ENCODE peak calls at places on chromosomes 7 and 10, in five cellular contexts. One of them, this sample, is unnamed.

GRCh38 chr10:114199239-114199638 is 20.1 kb downstream of the TDRD1 start:
- DNase-seq in NCI-H1694: no peak
- DNase-seq in M059J: no peak
- DNase-seq in RWPE1: no peak
- DNase-seq in NCI-H446 treated with DMSO at 0.1 percent for 48 hours: no peak
- DNase-seq in this sample: no peak

GRCh38 chr7:157675427-157675930 is 338.7 kb downstream of the DNAJB6 start:
- DNase-seq in M059J: peak; percentile 7
- DNase-seq in NCI-H446 treated with DMSO at 0.1 percent for 48 hours: no peak
- DNase-seq in NCI-H1694: no peak
- DNase-seq in RWPE1: no peak
- DNase-seq in this sample: no peak

GRCh38 chr7:149723082-149723767 is 50.2 kb downstream of the ZNF467 start:
- DNase-seq in NCI-H446 treated with DMSO at 0.1 percent for 48 hours: no peak
- DNase-seq in M059J: no peak
- DNase-seq in RWPE1: no peak
- DNase-seq in NCI-H1694: no peak
- DNase-seq in this sample: no peak

GRCh38 chr10:36171546-36171945 is 529.5 kb upstream of the FZD8 start:
- DNase-seq in NCI-H446 treated with DMSO at 0.1 percent for 48 hours: no peak
- DNase-seq in NCI-H1694: no peak
- DNase-seq in RWPE1: no peak
- DNase-seq in M059J: no peak
- DNase-seq in this sample: no peak

GRCh38 chr10:127945335-127945734 is 38.4 kb downstream of the PTPRE start:
- DNase-seq in M059J: peak; percentile 98
- DNase-seq in RWPE1: peak; percentile 83
- DNase-seq in NCI-H446 treated with DMSO at 0.1 percent for 48 hours: no peak
- DNase-seq in NCI-H1694: no peak
- DNase-seq in this sample: no peak

GRCh38 chr10:65968437-65968836 is 957.4 kb upstream of the LRRTM3 start:
- DNase-seq in NCI-H1694: no peak
- DNase-seq in M059J: no peak
- DNase-seq in RWPE1: no peak
- DNase-seq in NCI-H446 treated with DMSO at 0.1 percent for 48 hours: no peak
- DNase-seq in this sample: no peak

GRCh38 chr7:27427416-27427815 is 184.8 kb downstream of the EVX1 start:
- DNase-seq in NCI-H1694: no peak
- DNase-seq in NCI-H446 treated with DMSO at 0.1 percent for 48 hours: no peak
- DNase-seq in RWPE1: no peak
- DNase-seq in M059J: no peak
- DNase-seq in this sample: no peak

GRCh38 chr10:84587789-84588188 is 259.4 kb downstream of the CCSER2 start:
- DNase-seq in RWPE1: no peak
- DNase-seq in NCI-H446 treated with DMSO at 0.1 percent for 48 hours: no peak
- DNase-seq in NCI-H1694: no peak
- DNase-seq in M059J: no peak
- DNase-seq in this sample: no peak

GRCh38 chr10:123270806-123271205 is 116.6 kb downstream of the BUB3 start:
- DNase-seq in M059J: no peak
- DNase-seq in RWPE1: no peak
- DNase-seq in NCI-H1694: no peak
- DNase-seq in NCI-H446 treated with DMSO at 0.1 percent for 48 hours: no peak
- DNase-seq in this sample: no peak

GRCh38 chr7:150988230-150989226 is 2.3 kb upstream of the NOS3 start:
- DNase-seq in NCI-H446 treated with DMSO at 0.1 percent for 48 hours: no peak
- DNase-seq in RWPE1: peak; percentile 37
- DNase-seq in M059J: no peak
- DNase-seq in NCI-H1694: peak; percentile 95
- DNase-seq in this sample: peak; percentile 43

GRCh38 chr10:108060246-108060645 is 895.7 kb upstream of the SORCS1 start:
- DNase-seq in RWPE1: peak; percentile 7
- DNase-seq in NCI-H1694: no peak
- DNase-seq in M059J: no peak
- DNase-seq in NCI-H446 treated with DMSO at 0.1 percent for 48 hours: no peak
- DNase-seq in this sample: no peak

GRCh38 chr7:11430112-11430511 is 401.9 kb downstream of the THSD7A start:
- DNase-seq in RWPE1: no peak
- DNase-seq in M059J: no peak
- DNase-seq in NCI-H1694: no peak
- DNase-seq in NCI-H446 treated with DMSO at 0.1 percent for 48 hours: no peak
- DNase-seq in this sample: no peak

GRCh38 chr10:58027431-58027830 is 240.3 kb downstream of the IPMK start:
- DNase-seq in RWPE1: no peak
- DNase-seq in NCI-H446 treated with DMSO at 0.1 percent for 48 hours: no peak
- DNase-seq in NCI-H1694: no peak
- DNase-seq in M059J: peak; percentile 8
- DNase-seq in this sample: no peak

GRCh38 chr7:103821105-103821504 is 168.4 kb downstream of the RELN start:
- DNase-seq in NCI-H1694: no peak
- DNase-seq in NCI-H446 treated with DMSO at 0.1 percent for 48 hours: no peak
- DNase-seq in M059J: no peak
- DNase-seq in RWPE1: no peak
- DNase-seq in this sample: no peak

GRCh38 chr10:4281207-4281825 is 496.3 kb upstream of the KLF6 start:
- DNase-seq in NCI-H446 treated with DMSO at 0.1 percent for 48 hours: no peak
- DNase-seq in RWPE1: no peak
- DNase-seq in M059J: peak; percentile 69
- DNase-seq in NCI-H1694: no peak
- DNase-seq in this sample: no peak

GRCh38 chr7:16223963-16224707 is 197.2 kb downstream of the CRPPA start:
- DNase-seq in NCI-H1694: no peak
- DNase-seq in M059J: no peak
- DNase-seq in NCI-H446 treated with DMSO at 0.1 percent for 48 hours: no peak
- DNase-seq in RWPE1: no peak
- DNase-seq in this sample: no peak

GRCh38 chr10:122248356-122249302 is 22.5 kb upstream of the BTBD16 start:
- DNase-seq in M059J: no peak
- DNase-seq in NCI-H1694: no peak
- DNase-seq in RWPE1: no peak
- DNase-seq in NCI-H446 treated with DMSO at 0.1 percent for 48 hours: no peak
- DNase-seq in this sample: no peak

GRCh38 chr10:14586901-14587300 is 187.8 kb downstream of the FAM107B start:
- DNase-seq in M059J: no peak
- DNase-seq in RWPE1: no peak
- DNase-seq in NCI-H1694: no peak
- DNase-seq in NCI-H446 treated with DMSO at 0.1 percent for 48 hours: no peak
- DNase-seq in this sample: no peak

GRCh38 chr10:6226216-6226615 is 23.5 kb downstream of the PFKFB3 start:
- DNase-seq in RWPE1: no peak
- DNase-seq in NCI-H446 treated with DMSO at 0.1 percent for 48 hours: no peak
- DNase-seq in M059J: no peak
- DNase-seq in NCI-H1694: no peak
- DNase-seq in this sample: no peak

GRCh38 chr7:157529768-157530560 is 193.2 kb downstream of the DNAJB6 start:
- DNase-seq in M059J: no peak
- DNase-seq in NCI-H446 treated with DMSO at 0.1 percent for 48 hours: no peak
- DNase-seq in NCI-H1694: no peak
- DNase-seq in RWPE1: no peak
- DNase-seq in this sample: no peak

GRCh38 chr7:152894295-152895170 is 135.0 kb downstream of the ACTR3B start:
- DNase-seq in M059J: no peak
- DNase-seq in RWPE1: no peak
- DNase-seq in NCI-H446 treated with DMSO at 0.1 percent for 48 hours: no peak
- DNase-seq in NCI-H1694: no peak
- DNase-seq in this sample: no peak

GRCh38 chr7:1666251-1666778 is 3.8 kb upstream of the ELFN1 start:
- DNase-seq in M059J: peak; percentile 34
- DNase-seq in RWPE1: no peak
- DNase-seq in NCI-H1694: no peak
- DNase-seq in NCI-H446 treated with DMSO at 0.1 percent for 48 hours: no peak
- DNase-seq in this sample: no peak

GRCh38 chr10:50025627-50026026 is 37.4 kb downstream of the AGAP6 start:
- DNase-seq in NCI-H1694: no peak
- DNase-seq in NCI-H446 treated with DMSO at 0.1 percent for 48 hours: no peak
- DNase-seq in RWPE1: no peak
- DNase-seq in M059J: no peak
- DNase-seq in this sample: no peak

GRCh38 chr10:3886191-3886590 is 101.2 kb upstream of the KLF6 start:
- DNase-seq in NCI-H1694: no peak
- DNase-seq in M059J: no peak
- DNase-seq in NCI-H446 treated with DMSO at 0.1 percent for 48 hours: no peak
- DNase-seq in RWPE1: no peak
- DNase-seq in this sample: no peak

GRCh38 chr7:74141705-74142104 is 32.5 kb upstream of the EIF4H start:
- DNase-seq in M059J: peak; percentile 42
- DNase-seq in NCI-H446 treated with DMSO at 0.1 percent for 48 hours: no peak
- DNase-seq in RWPE1: peak; percentile 17
- DNase-seq in NCI-H1694: no peak
- DNase-seq in this sample: no peak

GRCh38 chr7:105026750-105027149 is 12.7 kb downstream of the KMT2E start:
- DNase-seq in M059J: no peak
- DNase-seq in RWPE1: no peak
- DNase-seq in NCI-H446 treated with DMSO at 0.1 percent for 48 hours: no peak
- DNase-seq in NCI-H1694: no peak
- DNase-seq in this sample: no peak

GRCh38 chr10:113399051-113399450 is 153.8 kb upstream of the HABP2 start:
- DNase-seq in NCI-H446 treated with DMSO at 0.1 percent for 48 hours: no peak
- DNase-seq in M059J: no peak
- DNase-seq in NCI-H1694: no peak
- DNase-seq in RWPE1: no peak
- DNase-seq in this sample: no peak

GRCh38 chr10:86149264-86149663 is 217.3 kb downstream of the GRID1 start:
- DNase-seq in NCI-H446 treated with DMSO at 0.1 percent for 48 hours: no peak
- DNase-seq in RWPE1: no peak
- DNase-seq in M059J: no peak
- DNase-seq in NCI-H1694: no peak
- DNase-seq in this sample: no peak

This sample was measured in NCI-H748 treated with DMSO at 0.1 percent for 48 hours.